ENCODE peak calls at places on chromosomes 13 and 19, in seven cellular contexts. F is NCI-H1092, E is M059J, W is MCF 10A, B is RPMI8226, Y is HAP-1, P is lung microvascular endothelial cell. C is an unnamed sample.

GRCh38 chr13:24217601-24218281 is 57.2 kb downstream of the SPATA13 start:
- DNase-seq in F (no peak), E (peak; percentile 19), W (no peak), B (peak; percentile 52), Y (no peak), P (no peak), C (no peak)

GRCh38 chr19:47100290-47100689 is 13.3 kb downstream of the ZC3H4 start:
- DNase-seq in F (no peak), E (no peak), W (no peak), B (no peak), Y (no peak), P (no peak), C (no peak)

GRCh38 chr19:31885280-31885853 is 460.0 kb upstream of the ZNF507 start:
- DNase-seq in F (no peak), E (no peak), W (no peak), B (no peak), Y (no peak), P (no peak), C (no peak)

GRCh38 chr19:36652958-36653357 is 13.7 kb downstream of the ZNF461 start:
- DNase-seq in F (no peak), E (no peak), W (no peak), B (no peak), Y (no peak), P (no peak), C (no peak)

GRCh38 chr13:51645154-51645650 is 60.9 kb downstream of the WDFY2 start:
- DNase-seq in F (no peak), E (peak; percentile 69), W (peak; percentile 78), B (no peak), Y (no peak), P (peak; percentile 63), C (peak; percentile 64)

GRCh38 chr19:55173717-55174409 is 6.2 kb downstream of the SYT5 start:
- DNase-seq in F (no peak), E (peak; percentile 63), W (peak; percentile 67), B (no peak), Y (peak; percentile 93), P (peak; percentile 57), C (peak; percentile 49)

GRCh38 chr19:1027020-1027952 is 878 bp downstream of the CNN2 start:
- DNase-seq in F (no peak), E (peak; percentile 65), W (peak; percentile 49), B (peak; percentile 48), Y (no peak), P (no peak), C (peak; percentile 44)

GRCh38 chr13:46795321-46795720 is 1.6 kb downstream of the ESD start:
- DNase-seq in F (no peak), E (no peak), W (peak; percentile 9), B (no peak), Y (peak; percentile 57), P (no peak), C (peak; percentile 29)

GRCh38 chr13:58963321-58963720 is 1200.4 kb downstream of the DIAPH3 start:
- DNase-seq in F (no peak), E (peak; percentile 58), W (no peak), B (no peak), Y (no peak), P (no peak), C (no peak)

GRCh38 chr13:43114504-43114903 is 91.1 kb downstream of the DNAJC15 start:
- DNase-seq in F (no peak), E (no peak), W (no peak), B (no peak), Y (no peak), P (no peak), C (no peak)

GRCh38 chr13:78636493-78636892 is 22.5 kb downstream of the OBI1 start:
- DNase-seq in F (no peak), E (no peak), W (no peak), B (no peak), Y (no peak), P (no peak), C (no peak)

GRCh38 chr19:330503-330902 is 14.1 kb downstream of the MIER2 start:
- DNase-seq in F (no peak), E (no peak), W (no peak), B (no peak), Y (no peak), P (no peak), C (no peak)